ENCODE peak calls at places on chromosomes 1 and 21, in five cellular contexts. F, H, U, M and W are unnamed samples.

GRCh38 chr1:202439308-202439707 is 90.8 kb downstream of the PPP1R12B start:
- DNase-seq in M (no peak), U (no peak), H (no peak), F (no peak), W (no peak)

GRCh38 chr1:24069817-24070216 is 42.1 kb downstream of the MYOM3 start:
- DNase-seq in U (no peak), F (no peak), M (no peak), H (no peak), W (no peak)

GRCh38 chr1:20712210-20712577 is 5.6 kb downstream of the KIF17 start:
- DNase-seq in M (no peak), U (no peak), H (no peak), F (no peak), W (no peak)

GRCh38 chr1:208213786-208214185 is 30.4 kb downstream of the PLXNA2 start:
- DNase-seq in H (no peak), M (no peak), U (no peak), F (no peak), W (no peak)

GRCh38 chr1:230278871-230279582 is 147.1 kb downstream of the PGBD5 start:
- DNase-seq in H (no peak), M (no peak), U (no peak), F (no peak), W (no peak)

GRCh38 chr1:189962171-189962570 is 515.5 kb downstream of the BRINP3 start:
- DNase-seq in U (peak), M (peak), F (no peak), H (peak), W (peak)

GRCh38 chr1:95117207-95118018 is at the start of gene TLCD4:
- DNase-seq in U (peak), M (peak), H (peak), F (no peak), W (peak)

GRCh38 chr1:49526672-49527071 is 497.1 kb downstream of the AGBL4 start:
- DNase-seq in F (no peak), H (no peak), M (no peak), U (no peak), W (no peak)

GRCh38 chr1:185155600-185156320 is 993 bp downstream of the TRMT1L start:
- DNase-seq in F (no peak), M (peak), H (peak), U (peak), W (peak)

GRCh38 chr1:2314297-2314802 is 77.0 kb downstream of the MORN1 start:
- DNase-seq in H (peak), U (peak), M (peak), F (peak), W (peak)

GRCh38 chr21:38753114-38754100 is 52.3 kb upstream of the ETS2 start:
- DNase-seq in H (no peak), M (no peak), F (no peak), U (no peak), W (no peak)

GRCh38 chr1:1165900-1166421 is 7.7 kb upstream of the TTLL10 start:
- DNase-seq in F (no peak), H (no peak), M (no peak), U (no peak), W (no peak)

GRCh38 chr1:3360646-3361257 is 93.7 kb upstream of the ARHGEF16 start:
- DNase-seq in U (no peak), M (no peak), F (no peak), H (no peak), W (no peak)

GRCh38 chr1:27057801-27058647 is 45.4 kb upstream of the TENT5B start:
- DNase-seq in U (no peak), M (no peak), F (no peak), H (no peak), W (no peak)

GRCh38 chr1:27053977-27054376 is 41.3 kb upstream of the TENT5B start:
- DNase-seq in F (no peak), M (no peak), U (no peak), H (no peak), W (no peak)

GRCh38 chr1:27058976-27059688 is 46.5 kb upstream of the TENT5B start:
- DNase-seq in M (no peak), H (no peak), F (no peak), U (no peak), W (no peak)

GRCh38 chr1:27054381-27054780 is 41.7 kb upstream of the TENT5B start:
- DNase-seq in F (no peak), M (no peak), H (no peak), U (no peak), W (no peak)

DNA sequence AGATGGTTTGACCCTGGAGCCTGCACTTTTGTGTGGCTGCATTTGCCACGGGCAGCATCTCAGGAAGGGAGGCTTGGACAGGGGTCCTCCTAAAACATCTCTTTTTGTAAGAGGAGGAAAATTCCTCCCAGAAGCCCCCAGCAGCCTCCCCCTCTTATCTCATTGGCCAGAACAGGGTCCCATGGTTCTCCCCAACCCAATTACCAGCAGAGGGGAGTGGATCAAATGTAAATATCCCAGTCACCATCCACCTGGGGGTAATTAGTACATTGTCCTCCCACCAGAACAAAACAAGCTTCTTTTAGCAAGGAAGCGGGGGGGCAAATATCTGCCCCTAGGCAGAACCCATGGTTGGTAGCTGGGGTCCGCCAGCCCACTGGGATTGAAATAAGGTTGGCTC is 44.7 kb upstream of the TENT5B start:
- DNase-seq in F (no peak), U (no peak), H (no peak), M (no peak), W (no peak)
- TF ChIP-seq CTCF in F (no peak), U (no peak), H (no peak), M (no peak), W (no peak)

GRCh38 chr1:178749581-178750166 is 24.6 kb downstream of the RALGPS2 start:
- DNase-seq in U (no peak), H (no peak), M (peak), F (no peak), W (no peak)
- H3K4me3 ChIP-seq in U (no peak), H (no peak), M (no peak), F (no peak), W (no peak)

GRCh38 chr1:111467805-111468716 is 5.7 kb upstream of the C1orf162 start:
- DNase-seq in M (no peak), F (no peak), H (no peak), U (no peak), W (no peak)
- TF ChIP-seq CTCF in M (no peak), F (no peak), H (no peak), U (no peak), W (peak)

GRCh38 chr1:63321788-63322247 is 549 bp upstream of the FOXD3 start:
- DNase-seq in H (no peak), U (no peak), M (no peak), F (no peak), W (no peak)

GRCh38 chr1:63319069-63320023 is 3.0 kb upstream of the FOXD3 start:
- DNase-seq in U (no peak), H (no peak), F (no peak), M (no peak), W (no peak)

GRCh38 chr1:63322248-63322943 is at the start of gene FOXD3:
- DNase-seq in M (peak), U (peak), F (no peak), H (peak), W (no peak)

GRCh38 chr1:63320024-63320799 is 2.2 kb upstream of the FOXD3 start:
- DNase-seq in U (peak), H (no peak), M (no peak), F (no peak), W (no peak)

DNA sequence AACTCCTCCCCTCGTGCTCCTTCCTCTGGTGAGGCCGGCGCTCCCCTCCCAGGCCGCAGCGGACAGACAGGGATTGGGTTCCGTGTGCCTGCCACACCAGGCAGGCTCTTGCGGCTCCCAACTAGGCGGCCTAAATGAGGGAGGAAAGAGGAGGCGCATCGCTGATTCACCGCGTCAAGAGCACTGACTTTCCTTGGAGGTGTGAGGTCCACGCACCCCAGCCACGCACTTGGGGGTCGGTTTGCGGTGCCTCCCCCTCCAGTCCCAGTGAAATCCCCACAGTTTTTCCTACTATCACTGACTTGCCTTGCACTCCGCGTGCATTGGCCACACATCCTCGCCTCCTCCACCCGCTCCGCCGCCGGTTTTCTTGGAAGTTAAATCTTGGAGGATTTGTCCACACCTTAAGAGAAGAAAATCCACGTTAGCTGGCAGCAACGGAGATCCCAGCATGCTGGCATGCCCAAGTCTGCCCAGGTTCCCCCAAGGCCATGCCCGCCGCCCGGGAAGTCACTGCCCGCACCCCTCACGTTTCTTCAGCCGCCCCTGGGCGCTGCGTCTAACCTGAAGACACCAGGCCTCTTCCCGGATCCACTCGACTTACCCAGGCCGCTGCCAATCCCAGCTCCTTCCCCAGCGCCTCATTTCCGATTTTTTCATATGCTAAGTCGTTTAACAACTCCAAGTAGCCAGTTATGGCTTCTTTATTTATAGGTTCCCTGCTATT is 1.1 kb upstream of the FOXD3 start:
- DNase-seq in U (no peak), M (no peak), F (no peak), H (no peak), W (no peak)
- H3K4me3 ChIP-seq in U (no peak), M (no peak), F (no peak), H (no peak), W (no peak)

GRCh38 chr1:36542962-36543515 is 60.3 kb upstream of the CSF3R start:
- DNase-seq in H (no peak), U (no peak), M (no peak), F (no peak), W (peak)
- TF ChIP-seq CTCF in H (no peak), U (peak), M (no peak), F (peak), W (peak)

GRCh38 chr1:17359808-17360207 is 12.2 kb upstream of the PADI6 start:
- DNase-seq in U (no peak), H (no peak), M (no peak), F (no peak), W (no peak)

GRCh38 chr1:17365271-17365670 is 6.7 kb upstream of the PADI6 start:
- DNase-seq in U (no peak), H (no peak), F (peak), M (no peak), W (no peak)

GRCh38 chr1:17360272-17360956 is 11.6 kb upstream of the PADI6 start:
- DNase-seq in M (no peak), F (no peak), U (no peak), H (no peak), W (no peak)

GRCh38 chr1:17363771-17364170 is 8.2 kb upstream of the PADI6 start:
- DNase-seq in M (no peak), H (no peak), U (no peak), F (no peak), W (no peak)

GRCh38 chr1:17363351-17363750 is 8.6 kb upstream of the PADI6 start:
- DNase-seq in F (no peak), H (no peak), U (no peak), M (no peak), W (no peak)
- H3K4me3 ChIP-seq in F (no peak), H (no peak), U (no peak), M (no peak), W (no peak)

GRCh38 chr1:75879985-75880384 is 52.2 kb downstream of the ASB17 start:
- DNase-seq in M (no peak), F (no peak), U (no peak), H (no peak), W (no peak)
- TF ChIP-seq CTCF in M (no peak), F (no peak), U (no peak), H (no peak), W (no peak)